ENCODE peak calls at places on chromosomes 2 and 18, in eight cellular contexts. One of them, this sample, is unnamed.

GRCh38 chr18:26863122-26863879 is 2.2 kb downstream of the AQP4 start:
- DNase-seq in GM06990: no peak
- DNase-seq in HEK293T: peak
- DNase-seq in AG04450: no peak
- DNase-seq in dermis blood vessel endothelial cell: no peak
- DNase-seq in colonic mucosa: peak
- DNase-seq in NCI-H1092 treated with DMSO at 0.1 percent for 48 hours: peak
- DNase-seq in heart left ventricle: peak
- DNase-seq in this sample: peak

GRCh38 chr2:108640731-108641130 is 78.6 kb upstream of the RANBP2 start:
- DNase-seq in GM06990: no peak
- DNase-seq in HEK293T: no peak
- DNase-seq in AG04450: peak
- DNase-seq in dermis blood vessel endothelial cell: peak
- DNase-seq in colonic mucosa: no peak
- DNase-seq in NCI-H1092 treated with DMSO at 0.1 percent for 48 hours: no peak
- DNase-seq in heart left ventricle: no peak
- DNase-seq in this sample: no peak

GRCh38 chr2:1556776-1557466 is 143.7 kb downstream of the TPO start:
- DNase-seq in GM06990: no peak
- DNase-seq in HEK293T: no peak
- DNase-seq in AG04450: no peak
- DNase-seq in dermis blood vessel endothelial cell: peak
- DNase-seq in colonic mucosa: no peak
- DNase-seq in NCI-H1092 treated with DMSO at 0.1 percent for 48 hours: no peak
- DNase-seq in heart left ventricle: no peak
- DNase-seq in this sample: peak

GRCh38 chr18:62788891-62789290 is 73.5 kb downstream of the PHLPP1 start:
- DNase-seq in GM06990: no peak
- DNase-seq in HEK293T: peak
- DNase-seq in AG04450: no peak
- DNase-seq in dermis blood vessel endothelial cell: no peak
- DNase-seq in colonic mucosa: peak
- DNase-seq in NCI-H1092 treated with DMSO at 0.1 percent for 48 hours: peak
- DNase-seq in heart left ventricle: no peak
- DNase-seq in this sample: peak

GRCh38 chr2:188971316-188971930 is 2.8 kb upstream of the COL3A1 start:
- DNase-seq in GM06990: no peak
- DNase-seq in HEK293T: no peak
- DNase-seq in AG04450: no peak
- DNase-seq in dermis blood vessel endothelial cell: no peak
- DNase-seq in colonic mucosa: no peak
- DNase-seq in NCI-H1092 treated with DMSO at 0.1 percent for 48 hours: no peak
- DNase-seq in heart left ventricle: no peak
- DNase-seq in this sample: no peak

GRCh38 chr2:134167015-134167414 is 86.9 kb upstream of the MGAT5 start:
- DNase-seq in GM06990: no peak
- DNase-seq in HEK293T: no peak
- DNase-seq in AG04450: no peak
- DNase-seq in dermis blood vessel endothelial cell: no peak
- DNase-seq in colonic mucosa: no peak
- DNase-seq in NCI-H1092 treated with DMSO at 0.1 percent for 48 hours: no peak
- DNase-seq in heart left ventricle: no peak
- DNase-seq in this sample: peak

GRCh38 chr18:36355511-36355910 is 58.0 kb downstream of the FHOD3 start:
- DNase-seq in GM06990: no peak
- DNase-seq in HEK293T: no peak
- DNase-seq in AG04450: no peak
- DNase-seq in dermis blood vessel endothelial cell: no peak
- DNase-seq in colonic mucosa: no peak
- DNase-seq in NCI-H1092 treated with DMSO at 0.1 percent for 48 hours: no peak
- DNase-seq in heart left ventricle: no peak
- DNase-seq in this sample: no peak

GRCh38 chr2:101435011-101435862 is 39.7 kb downstream of the RFX8 start:
- DNase-seq in GM06990: no peak
- DNase-seq in HEK293T: no peak
- DNase-seq in AG04450: no peak
- DNase-seq in dermis blood vessel endothelial cell: peak
- DNase-seq in colonic mucosa: no peak
- DNase-seq in NCI-H1092 treated with DMSO at 0.1 percent for 48 hours: no peak
- DNase-seq in heart left ventricle: no peak
- DNase-seq in this sample: no peak

GRCh38 chr2:60484080-60484737 is 69.2 kb downstream of the BCL11A start:
- DNase-seq in GM06990: no peak
- DNase-seq in HEK293T: no peak
- DNase-seq in AG04450: peak
- DNase-seq in dermis blood vessel endothelial cell: no peak
- DNase-seq in colonic mucosa: no peak
- DNase-seq in NCI-H1092 treated with DMSO at 0.1 percent for 48 hours: no peak
- DNase-seq in heart left ventricle: no peak
- DNase-seq in this sample: no peak

GRCh38 chr2:235638541-235639192 is 144.8 kb downstream of the AGAP1 start:
- DNase-seq in GM06990: no peak
- DNase-seq in HEK293T: no peak
- DNase-seq in AG04450: no peak
- DNase-seq in dermis blood vessel endothelial cell: peak
- DNase-seq in colonic mucosa: no peak
- DNase-seq in NCI-H1092 treated with DMSO at 0.1 percent for 48 hours: no peak
- DNase-seq in heart left ventricle: no peak
- DNase-seq in this sample: peak

GRCh38 chr2:25698752-25699151 is 25.4 kb upstream of the DTNB start:
- DNase-seq in GM06990: no peak
- DNase-seq in HEK293T: no peak
- DNase-seq in AG04450: no peak
- DNase-seq in dermis blood vessel endothelial cell: peak
- DNase-seq in colonic mucosa: no peak
- DNase-seq in NCI-H1092 treated with DMSO at 0.1 percent for 48 hours: no peak
- DNase-seq in heart left ventricle: no peak
- DNase-seq in this sample: no peak

GRCh38 chr2:167489307-167489706 is 601.0 kb downstream of the XIRP2 start:
- DNase-seq in GM06990: no peak
- DNase-seq in HEK293T: no peak
- DNase-seq in AG04450: no peak
- DNase-seq in dermis blood vessel endothelial cell: no peak
- DNase-seq in colonic mucosa: no peak
- DNase-seq in NCI-H1092 treated with DMSO at 0.1 percent for 48 hours: no peak
- DNase-seq in heart left ventricle: no peak
- DNase-seq in this sample: no peak

GRCh38 chr2:62196278-62196901 is 475 bp downstream of the B3GNT2 start:
- DNase-seq in GM06990: no peak
- DNase-seq in HEK293T: no peak
- DNase-seq in AG04450: no peak
- DNase-seq in dermis blood vessel endothelial cell: no peak
- DNase-seq in colonic mucosa: peak
- DNase-seq in NCI-H1092 treated with DMSO at 0.1 percent for 48 hours: peak
- DNase-seq in heart left ventricle: no peak
- DNase-seq in this sample: peak

GRCh38 chr2:45237128-45237527 is 227.9 kb upstream of the SIX2 start:
- DNase-seq in GM06990: no peak
- DNase-seq in HEK293T: no peak
- DNase-seq in AG04450: no peak
- DNase-seq in dermis blood vessel endothelial cell: peak
- DNase-seq in colonic mucosa: no peak
- DNase-seq in NCI-H1092 treated with DMSO at 0.1 percent for 48 hours: no peak
- DNase-seq in heart left ventricle: no peak
- DNase-seq in this sample: no peak

GRCh38 chr18:8794133-8794986 is 89.0 kb downstream of the MTCL1 start:
- DNase-seq in GM06990: no peak
- DNase-seq in HEK293T: peak
- DNase-seq in AG04450: no peak
- DNase-seq in dermis blood vessel endothelial cell: peak
- DNase-seq in colonic mucosa: peak
- DNase-seq in NCI-H1092 treated with DMSO at 0.1 percent for 48 hours: no peak
- DNase-seq in heart left ventricle: no peak
- DNase-seq in this sample: no peak